ENCODE peak calls at places on chromosome 19, in four cellular contexts. Y, Q, R and H are unnamed samples. For H3K36me3, the result is how much of the 10 kb centered on the place peaks cover.

GRCh38 chr19:13526552-13526951 is 20.3 kb upstream of the CACNA1A start:
- DNase-seq in Y (peak), Q (no peak), R (no peak), H (no peak)

GRCh38 chr19:50046649-50047503 is 21.1 kb downstream of the ZNF473 start:
- DNase-seq in Y (peak), Q (peak), R (peak), H (no peak)

GRCh38 chr19:46347985-46348384 is 1.1 kb downstream of the PPP5C start:
- DNase-seq in Y (no peak), Q (no peak), R (no peak), H (no peak)

GRCh38 chr19:4181053-4181508 is 1.3 kb downstream of the SIRT6 start:
- DNase-seq in Y (peak), Q (no peak), R (no peak), H (no peak)

GRCh38 chr19:35862528-35862927 is 5.8 kb downstream of the KIRREL2 start:
- DNase-seq in Y (no peak), Q (no peak), R (no peak), H (no peak)

GRCh38 chr19:46546194-46546896 is 50.7 kb upstream of the PNMA8B start:
- DNase-seq in Y (peak), Q (peak), R (peak), H (no peak)

GRCh38 chr19:51364200-51365106 is 1.7 kb downstream of the ETFB start:
- DNase-seq in Y (no peak), Q (no peak), R (no peak), H (no peak)

GRCh38 chr19:45607071-45608029 is 5.3 kb upstream of the GPR4 start:
- DNase-seq in Y (peak), Q (peak), R (peak), H (no peak)

GRCh38 chr19:30784850-30785459 is 412.8 kb downstream of the ZNF536 start:
- DNase-seq in Y (peak), Q (peak), R (peak), H (no peak)

GRCh38 chr19:49408816-49409440 is 14.3 kb downstream of the PTH2 start:
- DNase-seq in Y (peak), Q (no peak), R (no peak), H (no peak)

GRCh38 chr19:13277104-13277809 is 127.0 kb downstream of the IER2 start:
- DNase-seq in Y (peak), Q (peak), R (peak), H (peak)

GRCh38 chr19:35833972-35834371 is 18.3 kb downstream of the NPHS1 start:
- DNase-seq in Y (no peak), Q (no peak), R (no peak), H (no peak)

GRCh38 chr19:30450101-30450500 is 77.9 kb downstream of the ZNF536 start:
- DNase-seq in Y (no peak), Q (peak), R (no peak), H (no peak)

GRCh38 chr19:51034704-51035103 is at the start of gene KLK12:
- DNase-seq in Y (no peak), Q (no peak), R (no peak), H (no peak)

GRCh38 chr19:33448159-33448516 is 73.5 kb downstream of the PEPD start:
- DNase-seq in Y (no peak), Q (no peak), R (no peak), H (no peak)

GRCh38 chr19:19425170-19425875 is 19.8 kb downstream of the GATAD2A start:
- DNase-seq in Y (no peak), Q (no peak), R (no peak), H (no peak)

GRCh38 chr19:35211545-35212230 is 16.9 kb downstream of the FAM187B start:
- DNase-seq in Y (peak), Q (no peak), R (no peak), H (no peak)

GRCh38 chr19:6076675-6077463 is 33.4 kb downstream of the RFX2 start:
- DNase-seq in Y (no peak), Q (peak), R (no peak), H (peak)

GRCh38 chr19:36136975-36137686 is 2.7 kb upstream of the CAPNS1 start:
- DNase-seq in Y (no peak), Q (peak), R (peak), H (no peak)

GRCh38 chr19:56942749-56943148 is 102.2 kb upstream of the PEG3 start:
- DNase-seq in Y (peak), Q (no peak), R (no peak), H (no peak)

GRCh38 chr19:18717601-18718000 is 34.1 kb downstream of the CRTC1 start:
- DNase-seq in Y (no peak), Q (no peak), R (no peak), H (no peak)

GRCh38 chr19:19606021-19606420 is 12.5 kb downstream of the PBX4 start:
- DNase-seq in Y (no peak), Q (no peak), R (no peak), H (no peak)

GRCh38 chr19:40512473-40513344 is 45.9 kb downstream of the SPTBN4 start:
- DNase-seq in Y (no peak), Q (no peak), R (no peak), H (no peak)

GRCh38 chr19:36225219-36225892 is 10.4 kb downstream of the ZNF146 start:
- DNase-seq in Y (no peak), Q (peak), R (no peak), H (peak)

GRCh38 chr19:5880604-5881078 is 10.3 kb upstream of the FUT5 start:
- DNase-seq in Y (no peak), Q (peak), R (no peak), H (no peak)

GRCh38 chr19:42421591-42422031 is 5.6 kb downstream of the LIPE start:
- DNase-seq in Y (no peak), Q (no peak), R (no peak), H (no peak)

GRCh38 chr19:45146716-45147337 is 14.0 kb downstream of the NKPD1 start:
- DNase-seq in Y (no peak), Q (no peak), R (no peak), H (no peak)

GRCh38 chr19:33284756-33285155 is 17.6 kb downstream of the CEBPA start:
- DNase-seq in Y (no peak), Q (no peak), R (no peak), H (no peak)

GRCh38 chr19:49570997-49571676 is 9.2 kb downstream of the NOSIP start:
- DNase-seq in Y (peak), Q (no peak), R (no peak), H (no peak)

GRCh38 chr19:18764591-18765051 is 26.5 kb downstream of the COMP start:
- DNase-seq in Y (no peak), Q (no peak), R (no peak), H (no peak)

GRCh38 chr19:49682274-49682673 is 5.2 kb downstream of the PRMT1 start:
- DNase-seq in Y (no peak), Q (no peak), R (no peak), H (no peak)

GRCh38 chr19:14450168-14450874 is 17.2 kb downstream of the PKN1 start:
- DNase-seq in Y (peak), Q (no peak), R (no peak), H (no peak)

GRCh38 chr19:5452594-5453565 is 2.3 kb upstream of the ZNRF4 start:
- DNase-seq in Y (peak), Q (no peak), R (no peak), H (no peak)

GRCh38 chr19:33212024-33212772 is 13.5 kb downstream of the SLC7A10 start:
- DNase-seq in Y (no peak), Q (no peak), R (no peak), H (no peak)

GRCh38 chr19:47093254-47093653 is 20.3 kb downstream of the ZC3H4 start:
- DNase-seq in Y (no peak), Q (no peak), R (no peak), H (no peak)

GRCh38 chr19:45815501-45816216 is 551 bp upstream of the RSPH6A start:
- DNase-seq in Y (no peak), Q (no peak), R (no peak), H (no peak)

GRCh38 chr19:46741447-46741846 is 4.4 kb upstream of the FKRP start:
- DNase-seq in Y (no peak), Q (no peak), R (no peak), H (no peak)

GRCh38 chr19:14091885-14092462 is 1.4 kb upstream of the SAMD1 start:
- DNase-seq in Y (peak), Q (no peak), R (no peak), H (no peak)

GRCh38 chr19:46717716-46718143 is 816 bp upstream of the PRKD2 start:
- DNase-seq in Y (peak), Q (no peak), R (no peak), H (no peak)

GRCh38 chr19:710767-711166 is 2.0 kb downstream of the PALM start:
- DNase-seq in Y (no peak), Q (no peak), R (no peak), H (no peak)

GRCh38 chr19:709965-710714 is 1.4 kb downstream of the PALM start:
- DNase-seq in Y (no peak), Q (no peak), R (no peak), H (no peak)

GRCh38 chr19:711224-711623 is 2.5 kb downstream of the PALM start:
- DNase-seq in Y (no peak), Q (no peak), R (no peak), H (no peak)

GRCh38 chr19:709196-709964 is 645 bp downstream of the PALM start:
- DNase-seq in Y (no peak), Q (no peak), R (no peak), H (no peak)

DNA sequence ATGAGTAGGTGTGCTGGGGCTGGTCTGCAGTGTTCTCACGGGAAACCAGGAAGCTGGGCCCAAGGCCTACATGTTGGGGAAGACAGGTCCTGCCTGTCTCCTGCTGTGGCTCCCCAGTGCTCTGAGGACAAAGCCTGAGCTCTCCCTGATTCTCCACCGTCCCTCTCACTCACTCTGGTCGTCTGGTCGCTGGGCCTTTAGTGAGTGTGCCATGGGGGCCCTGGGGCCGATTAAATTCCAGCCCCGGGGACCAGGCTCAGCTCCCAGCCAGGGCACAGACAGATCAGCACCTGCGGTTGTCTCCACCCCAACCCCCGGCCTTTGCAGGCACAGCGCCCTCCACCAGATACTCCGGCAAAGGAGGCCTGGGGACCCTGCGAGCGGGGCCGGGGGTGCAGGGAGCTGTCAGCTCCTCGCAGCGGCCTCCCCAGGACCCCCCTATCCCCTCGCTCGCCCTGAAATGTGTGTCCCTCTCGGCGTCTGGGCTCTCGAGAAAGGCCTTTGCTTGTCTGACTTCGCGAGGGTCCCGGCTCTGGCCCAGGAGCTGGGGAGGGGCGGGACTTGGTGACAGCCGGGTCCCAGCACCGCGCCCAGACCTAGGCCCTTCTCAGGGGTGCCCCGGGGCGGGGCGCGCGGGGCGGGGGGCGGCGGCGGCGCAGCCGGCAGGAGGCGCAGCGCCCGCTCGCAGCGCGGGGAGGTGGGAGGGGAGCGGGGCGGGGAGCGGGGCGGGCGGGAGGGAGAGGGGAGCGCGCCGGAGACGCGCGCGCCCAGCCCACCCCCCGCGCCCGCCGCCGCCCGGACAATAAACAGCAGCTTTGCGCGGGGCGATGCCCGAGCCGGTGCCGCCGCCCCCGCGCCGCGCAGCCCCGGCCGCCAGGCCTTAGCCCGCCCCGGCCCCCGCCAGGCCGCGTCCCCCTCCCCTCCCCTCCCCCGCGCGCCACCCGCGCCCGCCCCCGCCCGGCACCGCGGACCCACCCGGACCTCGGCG is at the start of gene PALM:
- DNase-seq in Y (no peak), Q (no peak), R (no peak), H (no peak)
- TF ChIP-seq CTCF in Y (no peak), Q (peak), R (no peak), H (no peak)

DNA sequence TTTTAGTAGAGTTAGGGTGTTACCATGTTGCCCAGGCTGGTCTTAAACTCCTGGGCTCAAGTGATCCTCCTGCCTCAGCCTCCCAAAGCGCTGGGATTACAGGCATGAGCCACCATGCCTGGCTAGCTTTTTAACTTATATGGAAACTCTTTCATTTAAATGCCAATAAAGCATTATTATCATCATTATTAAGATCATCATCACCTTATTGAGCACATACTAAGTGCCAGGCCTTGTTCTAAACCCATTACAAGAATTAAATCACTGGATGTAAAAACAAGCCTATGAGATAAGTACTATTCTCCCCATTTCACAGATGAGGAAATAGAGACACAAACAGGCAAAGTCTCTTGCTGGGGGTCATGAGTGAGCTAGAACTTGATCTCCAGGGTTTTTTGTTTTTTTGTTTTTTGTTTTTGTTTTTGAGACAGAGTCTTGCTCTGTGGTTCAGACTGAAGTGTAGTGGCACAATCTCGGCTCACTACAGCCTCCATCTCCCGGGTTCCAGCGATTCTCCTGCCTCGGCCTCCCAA is 1.3 kb downstream of the GMFG start:
- DNase-seq in Y (no peak), Q (no peak), R (no peak), H (no peak)
- H3K4me3 ChIP-seq in Y (peak), Q (no peak), R (no peak), H (no peak)

GRCh38 chr19:37975071-37975470 is 68.1 kb downstream of the SIPA1L3 start:
- DNase-seq in Y (peak), Q (no peak), R (no peak), H (no peak)
- H3K36me3 ChIP-seq in Y (under half), Q (under half), R (under half), H (under half)

GRCh38 chr19:11342429-11342828 is 3.0 kb upstream of the RAB3D start:
- DNase-seq in Y (no peak), Q (no peak), R (no peak), H (no peak)

GRCh38 chr19:11349171-11349570 is 2.9 kb downstream of the CCDC159 start:
- DNase-seq in Y (no peak), Q (no peak), R (no peak), H (no peak)

GRCh38 chr19:11345122-11345752 is 831 bp downstream of the TMEM205 start:
- DNase-seq in Y (no peak), Q (no peak), R (no peak), H (no peak)

GRCh38 chr19:11347546-11347945 is 1.2 kb downstream of the CCDC159 start:
- DNase-seq in Y (no peak), Q (no peak), R (no peak), H (no peak)

DNA sequence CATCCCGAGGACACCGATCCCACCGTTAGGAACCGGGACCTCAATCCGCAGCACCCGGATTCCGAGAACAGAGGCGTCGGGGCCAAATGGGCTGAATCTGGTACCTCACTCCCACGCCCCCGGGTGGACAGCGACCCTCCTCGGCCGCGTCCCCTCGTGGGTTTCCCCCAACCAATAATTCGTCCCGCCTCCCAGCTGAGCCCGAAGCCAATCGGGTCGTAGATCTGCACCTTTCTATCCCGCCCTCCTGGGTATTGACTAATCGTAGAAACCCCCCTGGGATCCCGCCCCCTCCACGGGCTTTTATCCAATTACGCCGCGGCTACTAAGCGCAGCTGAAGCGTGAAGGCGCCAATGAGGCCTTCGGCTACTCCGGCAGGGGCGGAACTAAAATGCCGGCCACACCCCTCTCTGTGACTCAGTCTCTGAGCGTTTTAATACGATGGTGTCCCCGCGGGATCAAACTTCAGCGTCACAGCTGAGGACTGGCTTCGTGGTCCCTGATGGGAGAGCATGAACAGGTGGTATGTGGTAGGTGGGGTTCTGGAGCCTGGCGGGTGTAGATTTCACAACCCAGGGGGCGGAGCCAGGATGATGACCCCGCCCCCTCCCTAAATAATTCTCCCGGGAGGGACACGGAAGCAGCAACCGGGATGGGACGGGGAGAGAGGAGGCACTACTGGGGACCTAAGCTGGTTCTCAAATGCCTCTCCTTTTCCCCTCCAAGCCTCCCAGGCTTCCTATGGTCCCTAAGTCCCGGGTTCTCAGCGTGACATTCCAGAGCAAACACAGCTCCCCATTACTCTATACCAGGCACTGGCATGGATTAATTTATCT is at the start of the genes CCDC159 and TMEM205:
- DNase-seq in Y (peak), Q (peak), R (peak), H (peak)
- TF ChIP-seq CTCF in Y (peak), Q (no peak), R (no peak), H (no peak)

GRCh38 chr19:43774103-43774939 is 6.5 kb downstream of the KCNN4 start:
- DNase-seq in Y (no peak), Q (peak), R (peak), H (no peak)

GRCh38 chr19:43776285-43776684 is 4.5 kb downstream of the KCNN4 start:
- DNase-seq in Y (peak), Q (no peak), R (no peak), H (no peak)

GRCh38 chr19:43777163-43777700 is 3.5 kb downstream of the KCNN4 start:
- DNase-seq in Y (peak), Q (no peak), R (no peak), H (no peak)

GRCh38 chr19:43775299-43775890 is 5.4 kb downstream of the KCNN4 start:
- DNase-seq in Y (no peak), Q (no peak), R (no peak), H (no peak)

DNA sequence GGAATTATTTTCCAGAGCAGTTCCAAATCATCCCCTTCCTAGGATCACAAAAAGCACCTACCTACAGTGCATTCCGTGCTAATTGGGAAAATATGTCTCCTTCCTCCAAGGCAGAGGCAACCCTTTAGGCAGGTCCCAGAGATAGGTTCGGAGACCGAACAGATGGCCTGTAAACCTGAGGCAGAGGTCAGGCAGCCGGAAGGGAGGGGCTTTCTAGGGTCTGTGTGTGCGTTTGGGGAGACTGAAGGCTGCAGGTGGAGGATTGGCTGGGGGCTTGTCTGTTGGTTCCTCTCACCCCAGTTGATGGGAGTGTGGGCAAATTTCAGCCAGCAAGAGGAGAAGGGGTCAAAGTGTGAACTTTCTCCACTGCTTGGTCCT is 7.1 kb downstream of the KCNN4 start:
- DNase-seq in Y (no peak), Q (no peak), R (no peak), H (no peak)
- H3K4me3 ChIP-seq in Y (no peak), Q (no peak), R (no peak), H (no peak)